ENCODE peak calls at places on chromosomes 2 and 18, in ten cellular contexts. One of them, this sample, is unnamed. For H3K27me3 and H3K36me3, the result is how much of the 10 kb centered on the place peaks cover.

GRCh38 chr2:33011941-33012340 is 65.2 kb downstream of the LTBP1 start:
- DNase-seq in mesendoderm: peak
- DNase-seq in testis: no peak
- DNase-seq in tibial artery: no peak
- DNase-seq in heart right ventricle: no peak
- DNase-seq in aorta: no peak
- DNase-seq in astrocyte: no peak
- DNase-seq in transverse colon: no peak
- DNase-seq in fibroblast of lung: peak
- DNase-seq in neuronal stem cell: no peak
- DNase-seq in this sample: no peak

GRCh38 chr18:79169958-79170555 is 100.9 kb downstream of the ATP9B start:
- DNase-seq in mesendoderm: no peak
- DNase-seq in testis: no peak
- DNase-seq in tibial artery: no peak
- DNase-seq in heart right ventricle: no peak
- DNase-seq in aorta: no peak
- DNase-seq in astrocyte: peak
- DNase-seq in transverse colon: no peak
- DNase-seq in fibroblast of lung: peak
- DNase-seq in neuronal stem cell: no peak
- DNase-seq in this sample: peak

GRCh38 chr18:76875390-76876330 is 53.3 kb downstream of the ZNF236 start:
- DNase-seq in mesendoderm: peak
- DNase-seq in testis: peak
- DNase-seq in tibial artery: no peak
- DNase-seq in heart right ventricle: no peak
- DNase-seq in aorta: no peak
- DNase-seq in astrocyte: no peak
- DNase-seq in transverse colon: peak
- DNase-seq in fibroblast of lung: peak
- DNase-seq in neuronal stem cell: peak
- DNase-seq in this sample: peak

GRCh38 chr2:34096552-34097171 is 497.6 kb upstream of the FAM98A start:
- DNase-seq in mesendoderm: peak
- DNase-seq in testis: peak
- DNase-seq in tibial artery: no peak
- DNase-seq in heart right ventricle: no peak
- DNase-seq in aorta: no peak
- DNase-seq in astrocyte: peak
- DNase-seq in transverse colon: peak
- DNase-seq in fibroblast of lung: peak
- DNase-seq in neuronal stem cell: peak
- DNase-seq in this sample: peak

GRCh38 chr18:3995476-3996102 is 459.5 kb downstream of the DLGAP1 start:
- DNase-seq in mesendoderm: peak
- DNase-seq in testis: peak
- DNase-seq in tibial artery: no peak
- DNase-seq in heart right ventricle: no peak
- DNase-seq in aorta: no peak
- DNase-seq in astrocyte: peak
- DNase-seq in transverse colon: peak
- DNase-seq in fibroblast of lung: peak
- DNase-seq in neuronal stem cell: peak
- DNase-seq in this sample: peak

GRCh38 chr18:76496200-76496890 is 1.3 kb upstream of the ZNF516 start:
- DNase-seq in mesendoderm: peak
- DNase-seq in testis: peak
- DNase-seq in tibial artery: no peak
- DNase-seq in heart right ventricle: peak
- DNase-seq in aorta: peak
- DNase-seq in astrocyte: peak
- DNase-seq in transverse colon: peak
- DNase-seq in fibroblast of lung: peak
- DNase-seq in neuronal stem cell: peak
- DNase-seq in this sample: peak

GRCh38 chr18:44325903-44326650 is 354.6 kb upstream of the SETBP1 start:
- DNase-seq in mesendoderm: peak
- DNase-seq in testis: peak
- DNase-seq in tibial artery: no peak
- DNase-seq in heart right ventricle: no peak
- DNase-seq in aorta: no peak
- DNase-seq in astrocyte: peak
- DNase-seq in transverse colon: peak
- DNase-seq in fibroblast of lung: peak
- DNase-seq in neuronal stem cell: peak
- DNase-seq in this sample: peak

GRCh38 chr18:10205136-10205535 is 249.3 kb upstream of the APCDD1 start:
- DNase-seq in mesendoderm: no peak
- DNase-seq in testis: no peak
- DNase-seq in tibial artery: no peak
- DNase-seq in heart right ventricle: peak
- DNase-seq in aorta: no peak
- DNase-seq in astrocyte: peak
- DNase-seq in transverse colon: no peak
- DNase-seq in fibroblast of lung: peak
- DNase-seq in neuronal stem cell: no peak
- DNase-seq in this sample: no peak

GRCh38 chr18:43805646-43806194 is 528.4 kb upstream of the SYT4 start:
- DNase-seq in mesendoderm: no peak
- DNase-seq in testis: no peak
- DNase-seq in tibial artery: no peak
- DNase-seq in heart right ventricle: no peak
- DNase-seq in aorta: no peak
- DNase-seq in astrocyte: peak
- DNase-seq in transverse colon: no peak
- DNase-seq in fibroblast of lung: peak
- DNase-seq in neuronal stem cell: no peak
- DNase-seq in this sample: no peak

GRCh38 chr2:129812071-129812470 is 167.4 kb upstream of the RAB6C start:
- DNase-seq in mesendoderm: no peak
- DNase-seq in testis: peak
- DNase-seq in tibial artery: no peak
- DNase-seq in heart right ventricle: no peak
- DNase-seq in aorta: no peak
- DNase-seq in astrocyte: no peak
- DNase-seq in transverse colon: peak
- DNase-seq in fibroblast of lung: no peak
- DNase-seq in neuronal stem cell: no peak
- DNase-seq in this sample: no peak

GRCh38 chr2:236657215-236657614 is 87.6 kb downstream of the ACKR3 start:
- DNase-seq in mesendoderm: no peak
- DNase-seq in testis: no peak
- DNase-seq in tibial artery: no peak
- DNase-seq in heart right ventricle: no peak
- DNase-seq in aorta: no peak
- DNase-seq in astrocyte: no peak
- DNase-seq in transverse colon: no peak
- DNase-seq in fibroblast of lung: no peak
- DNase-seq in neuronal stem cell: no peak
- DNase-seq in this sample: no peak

GRCh38 chr2:236656166-236656565 is 86.5 kb downstream of the ACKR3 start:
- DNase-seq in mesendoderm: no peak
- DNase-seq in testis: no peak
- DNase-seq in tibial artery: no peak
- DNase-seq in heart right ventricle: no peak
- DNase-seq in aorta: no peak
- DNase-seq in astrocyte: no peak
- DNase-seq in transverse colon: no peak
- DNase-seq in fibroblast of lung: no peak
- DNase-seq in neuronal stem cell: no peak
- DNase-seq in this sample: no peak

GRCh38 chr2:236656721-236657120 is 87.1 kb downstream of the ACKR3 start:
- DNase-seq in mesendoderm: no peak
- DNase-seq in testis: no peak
- DNase-seq in tibial artery: no peak
- DNase-seq in heart right ventricle: no peak
- DNase-seq in aorta: no peak
- DNase-seq in astrocyte: no peak
- DNase-seq in transverse colon: no peak
- DNase-seq in fibroblast of lung: no peak
- DNase-seq in neuronal stem cell: no peak
- DNase-seq in this sample: no peak

GRCh38 chr2:236653863-236654262 is 84.2 kb downstream of the ACKR3 start:
- DNase-seq in mesendoderm: no peak
- DNase-seq in testis: no peak
- DNase-seq in tibial artery: no peak
- DNase-seq in heart right ventricle: no peak
- DNase-seq in aorta: no peak
- DNase-seq in astrocyte: no peak
- DNase-seq in transverse colon: no peak
- DNase-seq in fibroblast of lung: no peak
- DNase-seq in neuronal stem cell: no peak
- DNase-seq in this sample: no peak

DNA sequence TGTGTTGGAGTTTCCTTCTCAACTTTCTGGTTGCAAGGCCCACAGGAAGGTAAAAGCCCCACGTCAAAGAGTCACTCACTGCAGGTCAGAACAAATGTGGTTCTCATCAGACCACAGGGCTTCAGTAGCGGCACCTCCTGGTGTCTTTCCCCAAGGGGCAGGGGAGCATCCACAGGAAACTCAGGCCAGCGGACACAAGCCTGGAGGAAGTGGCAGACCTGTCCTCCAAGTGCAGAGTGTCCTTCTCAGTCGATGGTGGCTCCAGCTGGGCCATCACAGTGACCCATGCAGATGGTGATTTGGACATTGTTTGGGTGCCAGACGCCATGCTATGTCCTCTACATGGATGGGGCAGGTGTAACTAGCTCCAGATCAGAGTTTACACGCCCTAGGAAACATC is 84.9 kb downstream of the ACKR3 start:
- DNase-seq in mesendoderm: no peak
- DNase-seq in testis: no peak
- DNase-seq in tibial artery: no peak
- DNase-seq in heart right ventricle: no peak
- DNase-seq in aorta: no peak
- DNase-seq in astrocyte: no peak
- DNase-seq in transverse colon: no peak
- DNase-seq in fibroblast of lung: no peak
- DNase-seq in neuronal stem cell: no peak
- DNase-seq in this sample: no peak
- H3K4me3 ChIP-seq in mesendoderm: no peak
- H3K4me3 ChIP-seq in testis: no peak
- H3K4me3 ChIP-seq in tibial artery: no peak
- H3K4me3 ChIP-seq in heart right ventricle: no peak
- H3K4me3 ChIP-seq in aorta: no peak
- H3K4me3 ChIP-seq in astrocyte: no peak
- H3K4me3 ChIP-seq in transverse colon: no peak
- H3K4me3 ChIP-seq in fibroblast of lung: no peak
- H3K4me3 ChIP-seq in neuronal stem cell: peak
- H3K4me3 ChIP-seq in this sample: no peak

GRCh38 chr2:241863021-241863954 is 4.6 kb upstream of the PDCD1 start:
- DNase-seq in mesendoderm: no peak
- DNase-seq in testis: peak
- DNase-seq in tibial artery: no peak
- DNase-seq in heart right ventricle: peak
- DNase-seq in aorta: no peak
- DNase-seq in astrocyte: no peak
- DNase-seq in transverse colon: no peak
- DNase-seq in fibroblast of lung: peak
- DNase-seq in neuronal stem cell: no peak
- DNase-seq in this sample: no peak
- H3K27me3 ChIP-seq in mesendoderm: under half
- H3K27me3 ChIP-seq in testis: under half
- H3K27me3 ChIP-seq in tibial artery: under half
- H3K27me3 ChIP-seq in heart right ventricle: under half
- H3K27me3 ChIP-seq in aorta: under half
- H3K27me3 ChIP-seq in astrocyte: under half
- H3K27me3 ChIP-seq in transverse colon: half or more
- H3K27me3 ChIP-seq in fibroblast of lung: under half
- H3K27me3 ChIP-seq in neuronal stem cell: under half
- H3K27me3 ChIP-seq in this sample: under half

DNA sequence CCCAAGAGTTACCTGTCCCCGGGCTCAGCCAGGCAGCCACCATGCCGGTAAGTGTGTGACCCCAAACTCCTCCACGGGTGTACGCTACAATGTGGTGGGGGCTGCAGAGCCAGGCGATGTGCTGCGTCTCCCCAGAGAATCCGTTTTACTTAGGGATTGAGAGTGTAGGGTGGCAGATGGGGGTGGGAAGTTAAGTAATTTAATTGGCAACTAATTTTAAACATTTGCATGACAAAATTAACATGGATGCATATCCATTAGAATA is 26.6 kb upstream of the RPL31 start:
- DNase-seq in mesendoderm: no peak
- DNase-seq in testis: no peak
- DNase-seq in tibial artery: peak
- DNase-seq in heart right ventricle: no peak
- DNase-seq in aorta: peak
- DNase-seq in astrocyte: no peak
- DNase-seq in transverse colon: no peak
- DNase-seq in fibroblast of lung: no peak
- DNase-seq in neuronal stem cell: no peak
- DNase-seq in this sample: no peak
- H3K36me3 ChIP-seq in mesendoderm: under half
- H3K36me3 ChIP-seq in testis: under half
- H3K36me3 ChIP-seq in tibial artery: under half
- H3K36me3 ChIP-seq in heart right ventricle: under half
- H3K36me3 ChIP-seq in aorta: under half
- H3K36me3 ChIP-seq in astrocyte: under half
- H3K36me3 ChIP-seq in transverse colon: under half
- H3K36me3 ChIP-seq in fibroblast of lung: under half
- H3K36me3 ChIP-seq in neuronal stem cell: under half
- H3K36me3 ChIP-seq in this sample: under half

GRCh38 chr2:238239552-238239871 is 326 bp downstream of the HES6 start:
- DNase-seq in mesendoderm: no peak
- DNase-seq in testis: no peak
- DNase-seq in tibial artery: no peak
- DNase-seq in heart right ventricle: no peak
- DNase-seq in aorta: no peak
- DNase-seq in astrocyte: no peak
- DNase-seq in transverse colon: peak
- DNase-seq in fibroblast of lung: peak
- DNase-seq in neuronal stem cell: no peak
- DNase-seq in this sample: no peak

GRCh38 chr2:238237441-238237840 is 2.4 kb downstream of the HES6 start:
- DNase-seq in mesendoderm: no peak
- DNase-seq in testis: no peak
- DNase-seq in tibial artery: no peak
- DNase-seq in heart right ventricle: no peak
- DNase-seq in aorta: no peak
- DNase-seq in astrocyte: no peak
- DNase-seq in transverse colon: no peak
- DNase-seq in fibroblast of lung: no peak
- DNase-seq in neuronal stem cell: no peak
- DNase-seq in this sample: no peak

GRCh38 chr2:238238766-238239551 is 879 bp downstream of the HES6 start:
- DNase-seq in mesendoderm: peak
- DNase-seq in testis: no peak
- DNase-seq in tibial artery: no peak
- DNase-seq in heart right ventricle: peak
- DNase-seq in aorta: no peak
- DNase-seq in astrocyte: no peak
- DNase-seq in transverse colon: peak
- DNase-seq in fibroblast of lung: peak
- DNase-seq in neuronal stem cell: no peak
- DNase-seq in this sample: peak

GRCh38 chr2:238236571-238236970 is 3.3 kb downstream of the HES6 start:
- DNase-seq in mesendoderm: no peak
- DNase-seq in testis: no peak
- DNase-seq in tibial artery: no peak
- DNase-seq in heart right ventricle: no peak
- DNase-seq in aorta: no peak
- DNase-seq in astrocyte: no peak
- DNase-seq in transverse colon: no peak
- DNase-seq in fibroblast of lung: no peak
- DNase-seq in neuronal stem cell: no peak
- DNase-seq in this sample: peak

GRCh38 chr2:238238311-238238765 is 1.5 kb downstream of the HES6 start:
- DNase-seq in mesendoderm: no peak
- DNase-seq in testis: no peak
- DNase-seq in tibial artery: no peak
- DNase-seq in heart right ventricle: no peak
- DNase-seq in aorta: no peak
- DNase-seq in astrocyte: no peak
- DNase-seq in transverse colon: no peak
- DNase-seq in fibroblast of lung: no peak
- DNase-seq in neuronal stem cell: no peak
- DNase-seq in this sample: peak
- H3K4me3 ChIP-seq in mesendoderm: no peak
- H3K4me3 ChIP-seq in testis: no peak
- H3K4me3 ChIP-seq in tibial artery: no peak
- H3K4me3 ChIP-seq in heart right ventricle: no peak
- H3K4me3 ChIP-seq in aorta: no peak
- H3K4me3 ChIP-seq in astrocyte: no peak
- H3K4me3 ChIP-seq in transverse colon: no peak
- H3K4me3 ChIP-seq in fibroblast of lung: no peak
- H3K4me3 ChIP-seq in neuronal stem cell: no peak
- H3K4me3 ChIP-seq in this sample: no peak